ENCODE peak calls at places on chromosomes 16 and 17, in ten cellular contexts. One of them, this sample, is unnamed.
A peak's percentile ranks its signal among the peaks of the same experiment; 100 is the strongest.

GRCh38 chr16:27508476-27508875 is 41.2 kb downstream of the GTF3C1 start:
- DNase-seq in HT-29: no peak
- DNase-seq in neural crest cell: no peak
- DNase-seq in cardiac fibroblast: no peak
- DNase-seq in NCI-H1436: no peak
- DNase-seq in renal cortical epithelial cell: peak; percentile 44
- DNase-seq in H9: no peak
- DNase-seq in NCI-H1694: no peak
- DNase-seq in KBM-7: no peak
- DNase-seq in left ventricle myocardium inferior: no peak
- DNase-seq in this sample: no peak

GRCh38 chr17:68302066-68302564 is 10.8 kb downstream of the ARSG start:
- DNase-seq in HT-29: no peak
- DNase-seq in neural crest cell: no peak
- DNase-seq in cardiac fibroblast: peak; percentile 49
- DNase-seq in NCI-H1436: no peak
- DNase-seq in renal cortical epithelial cell: no peak
- DNase-seq in H9: no peak
- DNase-seq in NCI-H1694: peak; percentile 71
- DNase-seq in KBM-7: no peak
- DNase-seq in left ventricle myocardium inferior: no peak
- DNase-seq in this sample: no peak

GRCh38 chr17:8320990-8321389 is 10.9 kb downstream of the ARHGEF15 start:
- DNase-seq in HT-29: no peak
- DNase-seq in neural crest cell: no peak
- DNase-seq in cardiac fibroblast: no peak
- DNase-seq in NCI-H1436: no peak
- DNase-seq in renal cortical epithelial cell: no peak
- DNase-seq in H9: no peak
- DNase-seq in NCI-H1694: no peak
- DNase-seq in KBM-7: peak; percentile 19
- DNase-seq in left ventricle myocardium inferior: no peak
- DNase-seq in this sample: no peak

GRCh38 chr17:51645056-51645455 is 384.7 kb downstream of the UTP18 start:
- DNase-seq in HT-29: no peak
- DNase-seq in neural crest cell: no peak
- DNase-seq in cardiac fibroblast: no peak
- DNase-seq in NCI-H1436: no peak
- DNase-seq in renal cortical epithelial cell: no peak
- DNase-seq in H9: no peak
- DNase-seq in NCI-H1694: no peak
- DNase-seq in KBM-7: no peak
- DNase-seq in left ventricle myocardium inferior: no peak
- DNase-seq in this sample: no peak

GRCh38 chr16:20774703-20775362 is 11.0 kb downstream of the ACSM3 start:
- DNase-seq in HT-29: peak; percentile 85
- DNase-seq in neural crest cell: peak; percentile 58
- DNase-seq in cardiac fibroblast: peak; percentile 63
- DNase-seq in NCI-H1436: peak; percentile 20
- DNase-seq in renal cortical epithelial cell: peak; percentile 80
- DNase-seq in H9: peak; percentile 92
- DNase-seq in NCI-H1694: peak; percentile 13
- DNase-seq in KBM-7: peak; percentile 84
- DNase-seq in left ventricle myocardium inferior: peak; percentile 37
- DNase-seq in this sample: no peak

GRCh38 chr17:61574542-61575351 is 16.3 kb downstream of the NACA2 start:
- DNase-seq in HT-29: peak; percentile 85
- DNase-seq in neural crest cell: peak; percentile 14
- DNase-seq in cardiac fibroblast: peak; percentile 30
- DNase-seq in NCI-H1436: peak; percentile 20
- DNase-seq in renal cortical epithelial cell: peak; percentile 9
- DNase-seq in H9: peak; percentile 53
- DNase-seq in NCI-H1694: peak; percentile 86
- DNase-seq in KBM-7: peak; percentile 34
- DNase-seq in left ventricle myocardium inferior: no peak
- DNase-seq in this sample: no peak

GRCh38 chr16:2827481-2827790 is 2.7 kb upstream of the ZG16B start:
- DNase-seq in HT-29: no peak
- DNase-seq in neural crest cell: no peak
- DNase-seq in cardiac fibroblast: no peak
- DNase-seq in NCI-H1436: no peak
- DNase-seq in renal cortical epithelial cell: no peak
- DNase-seq in H9: no peak
- DNase-seq in NCI-H1694: no peak
- DNase-seq in KBM-7: no peak
- DNase-seq in left ventricle myocardium inferior: no peak
- DNase-seq in this sample: no peak

GRCh38 chr17:12097326-12097725 is 76.6 kb downstream of the MAP2K4 start:
- DNase-seq in HT-29: no peak
- DNase-seq in neural crest cell: no peak
- DNase-seq in cardiac fibroblast: peak; percentile 68
- DNase-seq in NCI-H1436: no peak
- DNase-seq in renal cortical epithelial cell: peak; percentile 6
- DNase-seq in H9: no peak
- DNase-seq in NCI-H1694: no peak
- DNase-seq in KBM-7: no peak
- DNase-seq in left ventricle myocardium inferior: no peak
- DNase-seq in this sample: no peak

GRCh38 chr17:7656958-7657715 is 6.4 kb downstream of the ATP1B2 start:
- DNase-seq in HT-29: no peak
- DNase-seq in neural crest cell: peak; percentile 71
- DNase-seq in cardiac fibroblast: peak; percentile 64
- DNase-seq in NCI-H1436: no peak
- DNase-seq in renal cortical epithelial cell: peak; percentile 19
- DNase-seq in H9: peak; percentile 98
- DNase-seq in NCI-H1694: no peak
- DNase-seq in KBM-7: no peak
- DNase-seq in left ventricle myocardium inferior: peak; percentile 73
- DNase-seq in this sample: no peak

GRCh38 chr16:4404247-4404966 is 12.0 kb downstream of the CORO7 start:
- DNase-seq in HT-29: peak; percentile 39
- DNase-seq in neural crest cell: peak; percentile 64
- DNase-seq in cardiac fibroblast: peak; percentile 58
- DNase-seq in NCI-H1436: peak; percentile 9
- DNase-seq in renal cortical epithelial cell: no peak
- DNase-seq in H9: peak; percentile 93
- DNase-seq in NCI-H1694: peak; percentile 46
- DNase-seq in KBM-7: peak; percentile 70
- DNase-seq in left ventricle myocardium inferior: peak; percentile 32
- DNase-seq in this sample: no peak

GRCh38 chr16:66881014-66881417 is 701 bp downstream of the PDP2 start:
- DNase-seq in HT-29: no peak
- DNase-seq in neural crest cell: no peak
- DNase-seq in cardiac fibroblast: no peak
- DNase-seq in NCI-H1436: no peak
- DNase-seq in renal cortical epithelial cell: no peak
- DNase-seq in H9: no peak
- DNase-seq in NCI-H1694: no peak
- DNase-seq in KBM-7: no peak
- DNase-seq in left ventricle myocardium inferior: no peak
- DNase-seq in this sample: no peak

GRCh38 chr16:31182391-31182790 is 2.5 kb downstream of the FUS start:
- DNase-seq in HT-29: no peak
- DNase-seq in neural crest cell: no peak
- DNase-seq in cardiac fibroblast: no peak
- DNase-seq in NCI-H1436: no peak
- DNase-seq in renal cortical epithelial cell: no peak
- DNase-seq in H9: no peak
- DNase-seq in NCI-H1694: no peak
- DNase-seq in KBM-7: no peak
- DNase-seq in left ventricle myocardium inferior: no peak
- DNase-seq in this sample: no peak

GRCh38 chr16:80527297-80527696 is 13.5 kb upstream of the DYNLRB2 start:
- DNase-seq in HT-29: peak; percentile 49
- DNase-seq in neural crest cell: no peak
- DNase-seq in cardiac fibroblast: peak; percentile 20
- DNase-seq in NCI-H1436: no peak
- DNase-seq in renal cortical epithelial cell: peak; percentile 18
- DNase-seq in H9: peak; percentile 69
- DNase-seq in NCI-H1694: no peak
- DNase-seq in KBM-7: peak; percentile 56
- DNase-seq in left ventricle myocardium inferior: no peak
- DNase-seq in this sample: no peak

GRCh38 chr17:8311131-8311790 is 1.2 kb downstream of the ARHGEF15 start:
- DNase-seq in HT-29: no peak
- DNase-seq in neural crest cell: no peak
- DNase-seq in cardiac fibroblast: no peak
- DNase-seq in NCI-H1436: no peak
- DNase-seq in renal cortical epithelial cell: no peak
- DNase-seq in H9: no peak
- DNase-seq in NCI-H1694: no peak
- DNase-seq in KBM-7: no peak
- DNase-seq in left ventricle myocardium inferior: peak; percentile 45
- DNase-seq in this sample: no peak

GRCh38 chr17:28173801-28174200 is 131.3 kb downstream of the NLK start:
- DNase-seq in HT-29: no peak
- DNase-seq in neural crest cell: no peak
- DNase-seq in cardiac fibroblast: peak; percentile 57
- DNase-seq in NCI-H1436: no peak
- DNase-seq in renal cortical epithelial cell: peak; percentile 78
- DNase-seq in H9: no peak
- DNase-seq in NCI-H1694: no peak
- DNase-seq in KBM-7: peak; percentile 41
- DNase-seq in left ventricle myocardium inferior: no peak
- DNase-seq in this sample: no peak

GRCh38 chr16:56950881-56951771 is 10.6 kb upstream of the CETP start:
- DNase-seq in HT-29: peak; percentile 69
- DNase-seq in neural crest cell: peak; percentile 36
- DNase-seq in cardiac fibroblast: peak; percentile 63
- DNase-seq in NCI-H1436: peak; percentile 39
- DNase-seq in renal cortical epithelial cell: no peak
- DNase-seq in H9: peak; percentile 78
- DNase-seq in NCI-H1694: no peak
- DNase-seq in KBM-7: peak; percentile 76
- DNase-seq in left ventricle myocardium inferior: peak; percentile 23
- DNase-seq in this sample: no peak

GRCh38 chr17:9959377-9959981 is 54.4 kb upstream of the RCVRN start:
- DNase-seq in HT-29: peak; percentile 33
- DNase-seq in neural crest cell: peak; percentile 71
- DNase-seq in cardiac fibroblast: peak; percentile 63
- DNase-seq in NCI-H1436: peak; percentile 0
- DNase-seq in renal cortical epithelial cell: no peak
- DNase-seq in H9: peak; percentile 88
- DNase-seq in NCI-H1694: no peak
- DNase-seq in KBM-7: peak; percentile 62
- DNase-seq in left ventricle myocardium inferior: no peak
- DNase-seq in this sample: peak; percentile 77

GRCh38 chr17:29165261-29165660 is 14.9 kb downstream of the MYO18A start:
- DNase-seq in HT-29: no peak
- DNase-seq in neural crest cell: no peak
- DNase-seq in cardiac fibroblast: no peak
- DNase-seq in NCI-H1436: no peak
- DNase-seq in renal cortical epithelial cell: no peak
- DNase-seq in H9: no peak
- DNase-seq in NCI-H1694: no peak
- DNase-seq in KBM-7: no peak
- DNase-seq in left ventricle myocardium inferior: no peak
- DNase-seq in this sample: no peak

GRCh38 chr17:27520571-27521185 is 64.4 kb downstream of the KSR1 start:
- DNase-seq in HT-29: no peak
- DNase-seq in neural crest cell: peak; percentile 45
- DNase-seq in cardiac fibroblast: no peak
- DNase-seq in NCI-H1436: no peak
- DNase-seq in renal cortical epithelial cell: no peak
- DNase-seq in H9: no peak
- DNase-seq in NCI-H1694: no peak
- DNase-seq in KBM-7: no peak
- DNase-seq in left ventricle myocardium inferior: no peak
- DNase-seq in this sample: no peak

GRCh38 chr17:559699-560378 is 154.8 kb downstream of the VPS53 start:
- DNase-seq in HT-29: no peak
- DNase-seq in neural crest cell: no peak
- DNase-seq in cardiac fibroblast: peak; percentile 88
- DNase-seq in NCI-H1436: no peak
- DNase-seq in renal cortical epithelial cell: peak; percentile 97
- DNase-seq in H9: no peak
- DNase-seq in NCI-H1694: no peak
- DNase-seq in KBM-7: no peak
- DNase-seq in left ventricle myocardium inferior: peak; percentile 28
- DNase-seq in this sample: no peak

GRCh38 chr16:2341456-2342447 is 1.2 kb upstream of the ABCA3 start:
- DNase-seq in HT-29: no peak
- DNase-seq in neural crest cell: no peak
- DNase-seq in cardiac fibroblast: no peak
- DNase-seq in NCI-H1436: no peak
- DNase-seq in renal cortical epithelial cell: no peak
- DNase-seq in H9: peak; percentile 53
- DNase-seq in NCI-H1694: no peak
- DNase-seq in KBM-7: no peak
- DNase-seq in left ventricle myocardium inferior: peak; percentile 21
- DNase-seq in this sample: peak; percentile 73

GRCh38 chr17:47621293-47622178 is 28.2 kb upstream of the KPNB1 start:
- DNase-seq in HT-29: peak; percentile 56
- DNase-seq in neural crest cell: no peak
- DNase-seq in cardiac fibroblast: peak; percentile 90
- DNase-seq in NCI-H1436: no peak
- DNase-seq in renal cortical epithelial cell: peak; percentile 92
- DNase-seq in H9: peak; percentile 90
- DNase-seq in NCI-H1694: no peak
- DNase-seq in KBM-7: no peak
- DNase-seq in left ventricle myocardium inferior: no peak
- DNase-seq in this sample: no peak

GRCh38 chr16:68234188-68235104 is 1.5 kb downstream of the ESRP2 start:
- DNase-seq in HT-29: peak; percentile 99
- DNase-seq in neural crest cell: no peak
- DNase-seq in cardiac fibroblast: no peak
- DNase-seq in NCI-H1436: peak; percentile 11
- DNase-seq in renal cortical epithelial cell: peak; percentile 38
- DNase-seq in H9: peak; percentile 86
- DNase-seq in NCI-H1694: no peak
- DNase-seq in KBM-7: peak; percentile 38
- DNase-seq in left ventricle myocardium inferior: no peak
- DNase-seq in this sample: peak; percentile 78

GRCh38 chr16:74877706-74878105 is 103.1 kb upstream of the FA2H start:
- DNase-seq in HT-29: no peak
- DNase-seq in neural crest cell: no peak
- DNase-seq in cardiac fibroblast: no peak
- DNase-seq in NCI-H1436: no peak
- DNase-seq in renal cortical epithelial cell: no peak
- DNase-seq in H9: no peak
- DNase-seq in NCI-H1694: no peak
- DNase-seq in KBM-7: no peak
- DNase-seq in left ventricle myocardium inferior: no peak
- DNase-seq in this sample: no peak

GRCh38 chr16:15854061-15854460 is 2.8 kb downstream of the MYH11 start:
- DNase-seq in HT-29: no peak
- DNase-seq in neural crest cell: no peak
- DNase-seq in cardiac fibroblast: no peak
- DNase-seq in NCI-H1436: no peak
- DNase-seq in renal cortical epithelial cell: no peak
- DNase-seq in H9: no peak
- DNase-seq in NCI-H1694: no peak
- DNase-seq in KBM-7: no peak
- DNase-seq in left ventricle myocardium inferior: no peak
- DNase-seq in this sample: no peak

GRCh38 chr17:41178341-41178740 is 320 bp upstream of the KRTAP4-2 start:
- DNase-seq in HT-29: no peak
- DNase-seq in neural crest cell: no peak
- DNase-seq in cardiac fibroblast: no peak
- DNase-seq in NCI-H1436: no peak
- DNase-seq in renal cortical epithelial cell: peak; percentile 70
- DNase-seq in H9: no peak
- DNase-seq in NCI-H1694: no peak
- DNase-seq in KBM-7: no peak
- DNase-seq in left ventricle myocardium inferior: no peak
- DNase-seq in this sample: no peak

GRCh38 chr17:81342062-81342699 is 47.1 kb upstream of the SLC38A10 start:
- DNase-seq in HT-29: peak; percentile 58
- DNase-seq in neural crest cell: no peak
- DNase-seq in cardiac fibroblast: no peak
- DNase-seq in NCI-H1436: no peak
- DNase-seq in renal cortical epithelial cell: no peak
- DNase-seq in H9: no peak
- DNase-seq in NCI-H1694: no peak
- DNase-seq in KBM-7: no peak
- DNase-seq in left ventricle myocardium inferior: no peak
- DNase-seq in this sample: no peak